ENCODE peak calls at places on chromosomes 3 and 15, in six cellular contexts. One of them, this sample, is unnamed.
A peak's percentile ranks its signal among the peaks of the same experiment; 100 is the strongest.

GRCh38 chr15:83739629-83740028 is 85.7 kb downstream of the ADAMTSL3 start:
- DNase-seq in SK-N-SH: no peak
- DNase-seq in IMR-90: no peak
- DNase-seq in mesenchymal stem cell: no peak
- DNase-seq in fibroblast of lung: no peak
- DNase-seq in neuronal stem cell: no peak
- DNase-seq in this sample: no peak

GRCh38 chr3:166788936-166789335 is 591.2 kb downstream of the ZBBX start:
- DNase-seq in SK-N-SH: no peak
- DNase-seq in IMR-90: no peak
- DNase-seq in mesenchymal stem cell: no peak
- DNase-seq in fibroblast of lung: no peak
- DNase-seq in neuronal stem cell: no peak
- DNase-seq in this sample: no peak

GRCh38 chr3:101042996-101043686 is 49.9 kb upstream of the ABI3BP start:
- DNase-seq in SK-N-SH: no peak
- DNase-seq in IMR-90: peak; percentile 76
- DNase-seq in mesenchymal stem cell: peak; percentile 7
- DNase-seq in fibroblast of lung: peak; percentile 47
- DNase-seq in neuronal stem cell: no peak
- DNase-seq in this sample: no peak

GRCh38 chr3:102102394-102102793 is 253.1 kb downstream of the NFKBIZ start:
- DNase-seq in SK-N-SH: no peak
- DNase-seq in IMR-90: no peak
- DNase-seq in mesenchymal stem cell: no peak
- DNase-seq in fibroblast of lung: no peak
- DNase-seq in neuronal stem cell: no peak
- DNase-seq in this sample: no peak

GRCh38 chr15:68380456-68380855 is 51.5 kb downstream of the ITGA11 start:
- DNase-seq in SK-N-SH: no peak
- DNase-seq in IMR-90: no peak
- DNase-seq in mesenchymal stem cell: no peak
- DNase-seq in fibroblast of lung: no peak
- DNase-seq in neuronal stem cell: no peak
- DNase-seq in this sample: no peak

GRCh38 chr15:69275104-69275670 is 23.5 kb upstream of the PAQR5 start:
- DNase-seq in SK-N-SH: no peak
- DNase-seq in IMR-90: peak; percentile 42
- DNase-seq in mesenchymal stem cell: peak; percentile 60
- DNase-seq in fibroblast of lung: peak; percentile 27
- DNase-seq in neuronal stem cell: no peak
- DNase-seq in this sample: no peak

GRCh38 chr15:51375966-51376640 is 34.6 kb downstream of the GLDN start:
- DNase-seq in SK-N-SH: no peak
- DNase-seq in IMR-90: peak; percentile 80
- DNase-seq in mesenchymal stem cell: peak; percentile 73
- DNase-seq in fibroblast of lung: peak; percentile 52
- DNase-seq in neuronal stem cell: no peak
- DNase-seq in this sample: no peak

GRCh38 chr3:143326983-143327382 is 207.4 kb downstream of the CHST2 start:
- DNase-seq in SK-N-SH: no peak
- DNase-seq in IMR-90: no peak
- DNase-seq in mesenchymal stem cell: no peak
- DNase-seq in fibroblast of lung: no peak
- DNase-seq in neuronal stem cell: no peak
- DNase-seq in this sample: no peak

GRCh38 chr15:46343527-46343926 is 708.7 kb downstream of the SQOR start:
- DNase-seq in SK-N-SH: no peak
- DNase-seq in IMR-90: no peak
- DNase-seq in mesenchymal stem cell: no peak
- DNase-seq in fibroblast of lung: no peak
- DNase-seq in neuronal stem cell: peak; percentile 24
- DNase-seq in this sample: peak; percentile 49

GRCh38 chr15:51736646-51737537 is 563 bp downstream of the LYSMD2 start:
- DNase-seq in SK-N-SH: peak; percentile 80
- DNase-seq in IMR-90: no peak
- DNase-seq in mesenchymal stem cell: peak; percentile 37
- DNase-seq in fibroblast of lung: peak; percentile 12
- DNase-seq in neuronal stem cell: no peak
- DNase-seq in this sample: peak; percentile 55

GRCh38 chr3:177618873-177619771 is 421.8 kb upstream of the TBL1XR1 start:
- DNase-seq in SK-N-SH: no peak
- DNase-seq in IMR-90: peak; percentile 72
- DNase-seq in mesenchymal stem cell: no peak
- DNase-seq in fibroblast of lung: peak; percentile 92
- DNase-seq in neuronal stem cell: no peak
- DNase-seq in this sample: no peak

GRCh38 chr15:92665100-92665555 is 9.6 kb upstream of the FAM174B start:
- DNase-seq in SK-N-SH: no peak
- DNase-seq in IMR-90: peak; percentile 69
- DNase-seq in mesenchymal stem cell: peak; percentile 87
- DNase-seq in fibroblast of lung: peak; percentile 80
- DNase-seq in neuronal stem cell: no peak
- DNase-seq in this sample: no peak

GRCh38 chr3:177041021-177041729 is 156.1 kb downstream of the TBL1XR1 start:
- DNase-seq in SK-N-SH: no peak
- DNase-seq in IMR-90: peak; percentile 25
- DNase-seq in mesenchymal stem cell: peak; percentile 57
- DNase-seq in fibroblast of lung: peak; percentile 66
- DNase-seq in neuronal stem cell: no peak
- DNase-seq in this sample: no peak

GRCh38 chr3:33001889-33002288 is 50.4 kb downstream of the CCR4 start:
- DNase-seq in SK-N-SH: no peak
- DNase-seq in IMR-90: no peak
- DNase-seq in mesenchymal stem cell: peak; percentile 19
- DNase-seq in fibroblast of lung: no peak
- DNase-seq in neuronal stem cell: no peak
- DNase-seq in this sample: no peak

GRCh38 chr3:152835311-152836102 is 576 bp downstream of the P2RY1 start:
- DNase-seq in SK-N-SH: peak; percentile 62
- DNase-seq in IMR-90: peak; percentile 4
- DNase-seq in mesenchymal stem cell: peak; percentile 82
- DNase-seq in fibroblast of lung: peak; percentile 76
- DNase-seq in neuronal stem cell: peak; percentile 66
- DNase-seq in this sample: peak; percentile 84

GRCh38 chr15:29393443-29393842 is 123.8 kb upstream of the NSMCE3 start:
- DNase-seq in SK-N-SH: no peak
- DNase-seq in IMR-90: no peak
- DNase-seq in mesenchymal stem cell: no peak
- DNase-seq in fibroblast of lung: no peak
- DNase-seq in neuronal stem cell: no peak
- DNase-seq in this sample: no peak

GRCh38 chr3:145395421-145395820 is 765.6 kb downstream of the PLOD2 start:
- DNase-seq in SK-N-SH: no peak
- DNase-seq in IMR-90: no peak
- DNase-seq in mesenchymal stem cell: no peak
- DNase-seq in fibroblast of lung: no peak
- DNase-seq in neuronal stem cell: no peak
- DNase-seq in this sample: no peak

GRCh38 chr3:182937293-182938051 is 42.9 kb downstream of the DCUN1D1 start:
- DNase-seq in SK-N-SH: no peak
- DNase-seq in IMR-90: no peak
- DNase-seq in mesenchymal stem cell: no peak
- DNase-seq in fibroblast of lung: no peak
- DNase-seq in neuronal stem cell: no peak
- DNase-seq in this sample: no peak

GRCh38 chr3:11457126-11457525 is 184.9 kb downstream of the ATG7 start:
- DNase-seq in SK-N-SH: no peak
- DNase-seq in IMR-90: peak; percentile 13
- DNase-seq in mesenchymal stem cell: peak; percentile 52
- DNase-seq in fibroblast of lung: no peak
- DNase-seq in neuronal stem cell: no peak
- DNase-seq in this sample: no peak

GRCh38 chr3:5357089-5357488 is 169.6 kb downstream of the EDEM1 start:
- DNase-seq in SK-N-SH: no peak
- DNase-seq in IMR-90: no peak
- DNase-seq in mesenchymal stem cell: no peak
- DNase-seq in fibroblast of lung: no peak
- DNase-seq in neuronal stem cell: no peak
- DNase-seq in this sample: no peak

GRCh38 chr3:72041531-72041930 is 256.6 kb upstream of the PROK2 start:
- DNase-seq in SK-N-SH: no peak
- DNase-seq in IMR-90: no peak
- DNase-seq in mesenchymal stem cell: no peak
- DNase-seq in fibroblast of lung: peak; percentile 38
- DNase-seq in neuronal stem cell: no peak
- DNase-seq in this sample: no peak

GRCh38 chr3:171839270-171839669 is 3.9 kb upstream of the TMEM212 start:
- DNase-seq in SK-N-SH: no peak
- DNase-seq in IMR-90: no peak
- DNase-seq in mesenchymal stem cell: no peak
- DNase-seq in fibroblast of lung: no peak
- DNase-seq in neuronal stem cell: no peak
- DNase-seq in this sample: no peak

GRCh38 chr3:132709761-132710160 is 12.4 kb downstream of the NPHP3 start:
- DNase-seq in SK-N-SH: no peak
- DNase-seq in IMR-90: no peak
- DNase-seq in mesenchymal stem cell: no peak
- DNase-seq in fibroblast of lung: no peak
- DNase-seq in neuronal stem cell: no peak
- DNase-seq in this sample: no peak

GRCh38 chr3:194367992-194368841 is 1.3 kb downstream of the LRRC15 start:
- DNase-seq in SK-N-SH: peak; percentile 74
- DNase-seq in IMR-90: peak; percentile 60
- DNase-seq in mesenchymal stem cell: peak; percentile 53
- DNase-seq in fibroblast of lung: peak; percentile 58
- DNase-seq in neuronal stem cell: no peak
- DNase-seq in this sample: peak; percentile 40

GRCh38 chr15:88331291-88331690 is 74.8 kb upstream of the NTRK3 start:
- DNase-seq in SK-N-SH: peak; percentile 62
- DNase-seq in IMR-90: peak; percentile 4
- DNase-seq in mesenchymal stem cell: no peak
- DNase-seq in fibroblast of lung: peak; percentile 3
- DNase-seq in neuronal stem cell: peak; percentile 70
- DNase-seq in this sample: peak; percentile 90

GRCh38 chr3:13689373-13690265 is 140.7 kb downstream of the FBLN2 start:
- DNase-seq in SK-N-SH: peak; percentile 67
- DNase-seq in IMR-90: no peak
- DNase-seq in mesenchymal stem cell: no peak
- DNase-seq in fibroblast of lung: no peak
- DNase-seq in neuronal stem cell: no peak
- DNase-seq in this sample: no peak

GRCh38 chr3:194344012-194344411 is 7.1 kb downstream of the CPN2 start:
- DNase-seq in SK-N-SH: peak; percentile 91
- DNase-seq in IMR-90: peak; percentile 58
- DNase-seq in mesenchymal stem cell: peak; percentile 66
- DNase-seq in fibroblast of lung: peak; percentile 63
- DNase-seq in neuronal stem cell: peak; percentile 65
- DNase-seq in this sample: peak; percentile 82

GRCh38 chr3:62665627-62666433 is 209.4 kb downstream of the CADPS start:
- DNase-seq in SK-N-SH: peak; percentile 50
- DNase-seq in IMR-90: peak; percentile 18
- DNase-seq in mesenchymal stem cell: peak; percentile 45
- DNase-seq in fibroblast of lung: peak; percentile 68
- DNase-seq in neuronal stem cell: peak; percentile 80
- DNase-seq in this sample: peak; percentile 91

GRCh38 chr3:32440481-32441350 is 49.1 kb downstream of the CMTM7 start:
- DNase-seq in SK-N-SH: no peak
- DNase-seq in IMR-90: no peak
- DNase-seq in mesenchymal stem cell: no peak
- DNase-seq in fibroblast of lung: no peak
- DNase-seq in neuronal stem cell: no peak
- DNase-seq in this sample: no peak

DNA sequence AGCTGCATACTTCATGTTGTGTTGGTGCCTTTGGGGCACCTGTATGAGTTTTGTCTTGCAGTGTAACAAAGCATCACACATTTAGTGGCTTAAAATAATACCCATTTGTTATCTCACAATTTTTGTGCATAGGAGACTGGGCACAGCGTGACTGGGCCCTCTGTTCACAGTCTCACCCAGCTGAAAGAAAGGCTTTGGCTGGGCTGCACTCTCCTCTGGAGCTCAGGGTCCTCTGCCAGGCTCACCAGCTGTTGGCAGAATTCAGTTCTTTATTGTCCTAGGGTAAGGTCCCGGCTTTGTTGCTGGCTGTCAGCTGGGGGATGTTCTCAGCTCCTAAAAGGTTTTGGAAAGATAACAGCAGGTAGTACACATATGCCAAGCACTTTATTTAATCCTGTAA is 263.3 kb downstream of the CLSTN2 start:
- DNase-seq in SK-N-SH: no peak
- DNase-seq in IMR-90: no peak
- DNase-seq in mesenchymal stem cell: no peak
- DNase-seq in fibroblast of lung: no peak
- DNase-seq in neuronal stem cell: no peak
- DNase-seq in this sample: no peak
- H2AFZ ChIP-seq in SK-N-SH: no peak overlapping the region
- H2AFZ ChIP-seq in IMR-90: no peak overlapping the region
- H2AFZ ChIP-seq in mesenchymal stem cell: no peak overlapping the region
- H2AFZ ChIP-seq in fibroblast of lung: no peak overlapping the region
- H2AFZ ChIP-seq in neuronal stem cell: no peak overlapping the region
- H2AFZ ChIP-seq in this sample: no peak overlapping the region

GRCh38 chr3:148710665-148711064 is 13.0 kb downstream of the AGTR1 start:
- DNase-seq in SK-N-SH: no peak
- DNase-seq in IMR-90: no peak
- DNase-seq in mesenchymal stem cell: no peak
- DNase-seq in fibroblast of lung: no peak
- DNase-seq in neuronal stem cell: no peak
- DNase-seq in this sample: no peak
- H3K27ac ChIP-seq in SK-N-SH: no peak overlapping the region
- H3K27ac ChIP-seq in IMR-90: no peak overlapping the region
- H3K27ac ChIP-seq in mesenchymal stem cell: no peak overlapping the region
- H3K27ac ChIP-seq in fibroblast of lung: no peak overlapping the region
- H3K27ac ChIP-seq in neuronal stem cell: no peak overlapping the region
- H3K27ac ChIP-seq in this sample: no peak overlapping the region

GRCh38 chr3:69103123-69103522 is 18.4 kb downstream of the ARL6IP5 start:
- DNase-seq in SK-N-SH: no peak
- DNase-seq in IMR-90: no peak
- DNase-seq in mesenchymal stem cell: no peak
- DNase-seq in fibroblast of lung: no peak
- DNase-seq in neuronal stem cell: no peak
- DNase-seq in this sample: no peak
- H3K36me3 ChIP-seq in SK-N-SH: peaks cover 24% of the 10 kb centered on the region
- H3K36me3 ChIP-seq in IMR-90: peaks cover 20% of the 10 kb centered on the region
- H3K36me3 ChIP-seq in mesenchymal stem cell: peaks cover 11% of the 10 kb centered on the region
- H3K36me3 ChIP-seq in fibroblast of lung: peaks cover 8% of the 10 kb centered on the region
- H3K36me3 ChIP-seq in neuronal stem cell: peaks cover 4% of the 10 kb centered on the region
- H3K36me3 ChIP-seq in this sample: no peaks in the 10 kb centered on the region

GRCh38 chr3:56860948-56861347 is 59.2 kb upstream of the ARHGEF3 start:
- DNase-seq in SK-N-SH: no peak
- DNase-seq in IMR-90: no peak
- DNase-seq in mesenchymal stem cell: no peak
- DNase-seq in fibroblast of lung: no peak
- DNase-seq in neuronal stem cell: no peak
- DNase-seq in this sample: no peak

GRCh38 chr3:56864090-56864489 is 62.3 kb upstream of the ARHGEF3 start:
- DNase-seq in SK-N-SH: no peak
- DNase-seq in IMR-90: no peak
- DNase-seq in mesenchymal stem cell: no peak
- DNase-seq in fibroblast of lung: no peak
- DNase-seq in neuronal stem cell: no peak
- DNase-seq in this sample: no peak

GRCh38 chr3:56860351-56860750 is 58.6 kb upstream of the ARHGEF3 start:
- DNase-seq in SK-N-SH: no peak
- DNase-seq in IMR-90: no peak
- DNase-seq in mesenchymal stem cell: no peak
- DNase-seq in fibroblast of lung: no peak
- DNase-seq in neuronal stem cell: no peak
- DNase-seq in this sample: no peak

GRCh38 chr3:56861511-56861910 is 59.8 kb upstream of the ARHGEF3 start:
- DNase-seq in SK-N-SH: no peak
- DNase-seq in IMR-90: no peak
- DNase-seq in mesenchymal stem cell: no peak
- DNase-seq in fibroblast of lung: no peak
- DNase-seq in neuronal stem cell: no peak
- DNase-seq in this sample: no peak

GRCh38 chr3:56862352-56863062 is 60.8 kb upstream of the ARHGEF3 start:
- DNase-seq in SK-N-SH: no peak
- DNase-seq in IMR-90: peak; percentile 73
- DNase-seq in mesenchymal stem cell: peak; percentile 79
- DNase-seq in fibroblast of lung: peak; percentile 74
- DNase-seq in neuronal stem cell: no peak
- DNase-seq in this sample: no peak
- H2AFZ ChIP-seq in SK-N-SH: no peak overlapping the region
- H2AFZ ChIP-seq in IMR-90: peak overlapping the region; percentile 18
- H2AFZ ChIP-seq in mesenchymal stem cell: no peak overlapping the region
- H2AFZ ChIP-seq in fibroblast of lung: no peak overlapping the region
- H2AFZ ChIP-seq in neuronal stem cell: peak overlapping the region; percentile 64
- H2AFZ ChIP-seq in this sample: no peak overlapping the region